ENCODE peak calls at places on chromosome 17, in six cellular contexts. One of them, this sample, is unnamed.

GRCh38 chr17:7217113-7217987 is 2.3 kb downstream of the DLG4 start:
- DNase-seq in right lobe of liver: no peak
- DNase-seq in tibial artery: no peak
- DNase-seq in CD8-positive, alpha-beta memory T cell: peak; percentile 54
- DNase-seq in BE2C: peak; percentile 31
- DNase-seq in aorta: no peak
- DNase-seq in this sample: peak; percentile 83

GRCh38 chr17:60149691-60150582 is at the start of gene CA4:
- DNase-seq in BE2C: no peak
- DNase-seq in right lobe of liver: peak; percentile 57
- DNase-seq in CD8-positive, alpha-beta memory T cell: no peak
- DNase-seq in tibial artery: no peak
- DNase-seq in aorta: no peak
- DNase-seq in this sample: no peak

GRCh38 chr17:7176870-7177209 is 2.3 kb downstream of the ASGR1 start:
- DNase-seq in right lobe of liver: no peak
- DNase-seq in BE2C: no peak
- DNase-seq in tibial artery: no peak
- DNase-seq in aorta: no peak
- DNase-seq in CD8-positive, alpha-beta memory T cell: no peak
- DNase-seq in this sample: peak; percentile 41

GRCh38 chr17:20142268-20142667 is 133.1 kb downstream of the SPECC1 start:
- DNase-seq in tibial artery: no peak
- DNase-seq in CD8-positive, alpha-beta memory T cell: no peak
- DNase-seq in BE2C: no peak
- DNase-seq in aorta: no peak
- DNase-seq in right lobe of liver: no peak
- DNase-seq in this sample: no peak

GRCh38 chr17:8066841-8067775 is 20.4 kb downstream of the ALOX12B start:
- DNase-seq in right lobe of liver: no peak
- DNase-seq in CD8-positive, alpha-beta memory T cell: no peak
- DNase-seq in tibial artery: no peak
- DNase-seq in BE2C: no peak
- DNase-seq in aorta: peak; percentile 58
- DNase-seq in this sample: no peak

GRCh38 chr17:14451729-14452191 is 150.9 kb downstream of the HS3ST3B1 start:
- DNase-seq in BE2C: no peak
- DNase-seq in aorta: no peak
- DNase-seq in tibial artery: no peak
- DNase-seq in right lobe of liver: no peak
- DNase-seq in CD8-positive, alpha-beta memory T cell: no peak
- DNase-seq in this sample: no peak

GRCh38 chr17:17380156-17380925 is 77.2 kb downstream of the NT5M start:
- DNase-seq in tibial artery: no peak
- DNase-seq in BE2C: no peak
- DNase-seq in CD8-positive, alpha-beta memory T cell: no peak
- DNase-seq in right lobe of liver: no peak
- DNase-seq in aorta: peak; percentile 35
- DNase-seq in this sample: no peak

GRCh38 chr17:17080181-17080631 is 37.9 kb downstream of the MPRIP start:
- DNase-seq in BE2C: no peak
- DNase-seq in tibial artery: no peak
- DNase-seq in right lobe of liver: no peak
- DNase-seq in aorta: peak; percentile 70
- DNase-seq in CD8-positive, alpha-beta memory T cell: peak; percentile 19
- DNase-seq in this sample: no peak

GRCh38 chr17:76414334-76415295 is 30.2 kb downstream of the SPHK1 start:
- DNase-seq in right lobe of liver: no peak
- DNase-seq in CD8-positive, alpha-beta memory T cell: no peak
- DNase-seq in BE2C: peak; percentile 98
- DNase-seq in tibial artery: peak; percentile 48
- DNase-seq in aorta: peak; percentile 88
- DNase-seq in this sample: peak; percentile 47

GRCh38 chr17:44221862-44222111 is 2.3 kb upstream of the UBTF start:
- DNase-seq in BE2C: no peak
- DNase-seq in right lobe of liver: no peak
- DNase-seq in aorta: peak; percentile 74
- DNase-seq in tibial artery: no peak
- DNase-seq in CD8-positive, alpha-beta memory T cell: no peak
- DNase-seq in this sample: no peak

GRCh38 chr17:10698116-10698818 is 873 bp downstream of the ADPRM start:
- DNase-seq in aorta: no peak
- DNase-seq in CD8-positive, alpha-beta memory T cell: no peak
- DNase-seq in right lobe of liver: no peak
- DNase-seq in tibial artery: peak; percentile 33
- DNase-seq in BE2C: peak; percentile 16
- DNase-seq in this sample: peak; percentile 58

GRCh38 chr17:4549781-4550533 is 5.2 kb downstream of the MYBBP1A start:
- DNase-seq in tibial artery: no peak
- DNase-seq in aorta: no peak
- DNase-seq in BE2C: no peak
- DNase-seq in right lobe of liver: no peak
- DNase-seq in CD8-positive, alpha-beta memory T cell: no peak
- DNase-seq in this sample: no peak

GRCh38 chr17:4550534-4551039 is 4.6 kb downstream of the MYBBP1A start:
- DNase-seq in tibial artery: no peak
- DNase-seq in BE2C: no peak
- DNase-seq in right lobe of liver: no peak
- DNase-seq in aorta: no peak
- DNase-seq in CD8-positive, alpha-beta memory T cell: no peak
- DNase-seq in this sample: no peak

GRCh38 chr17:4553669-4554068 is 1.5 kb downstream of the MYBBP1A start:
- DNase-seq in CD8-positive, alpha-beta memory T cell: no peak
- DNase-seq in right lobe of liver: peak; percentile 43
- DNase-seq in aorta: no peak
- DNase-seq in BE2C: no peak
- DNase-seq in tibial artery: no peak
- DNase-seq in this sample: no peak

GRCh38 chr17:4551141-4551540 is 4.0 kb downstream of the MYBBP1A start:
- DNase-seq in right lobe of liver: peak; percentile 24
- DNase-seq in CD8-positive, alpha-beta memory T cell: no peak
- DNase-seq in BE2C: no peak
- DNase-seq in tibial artery: no peak
- DNase-seq in aorta: no peak
- DNase-seq in this sample: no peak

GRCh38 chr17:4551796-4552525 is 3.2 kb downstream of the MYBBP1A start:
- DNase-seq in tibial artery: no peak
- DNase-seq in right lobe of liver: peak; percentile 42
- DNase-seq in CD8-positive, alpha-beta memory T cell: no peak
- DNase-seq in aorta: peak; percentile 74
- DNase-seq in BE2C: no peak
- DNase-seq in this sample: no peak
- H3K36me3 ChIP-seq in tibial artery: peaks cover 54% of the 10 kb centered on the region
- H3K36me3 ChIP-seq in right lobe of liver: peaks cover 28% of the 10 kb centered on the region
- H3K36me3 ChIP-seq in CD8-positive, alpha-beta memory T cell: peaks cover 45% of the 10 kb centered on the region
- H3K36me3 ChIP-seq in aorta: peaks cover 10% of the 10 kb centered on the region
- H3K36me3 ChIP-seq in BE2C: peaks cover 31% of the 10 kb centered on the region
- H3K36me3 ChIP-seq in this sample: peaks cover 63% of the 10 kb centered on the region

GRCh38 chr17:81263371-81264181 is 24.5 kb downstream of the NDUFAF8 start:
- DNase-seq in aorta: no peak
- DNase-seq in right lobe of liver: no peak
- DNase-seq in tibial artery: no peak
- DNase-seq in CD8-positive, alpha-beta memory T cell: no peak
- DNase-seq in BE2C: no peak
- DNase-seq in this sample: no peak

GRCh38 chr17:81261582-81262336 is 22.6 kb downstream of the NDUFAF8 start:
- DNase-seq in CD8-positive, alpha-beta memory T cell: no peak
- DNase-seq in aorta: no peak
- DNase-seq in right lobe of liver: no peak
- DNase-seq in tibial artery: no peak
- DNase-seq in BE2C: no peak
- DNase-seq in this sample: no peak

GRCh38 chr17:81267390-81268067 is 27.6 kb downstream of the SLC38A10 start:
- DNase-seq in BE2C: no peak
- DNase-seq in CD8-positive, alpha-beta memory T cell: no peak
- DNase-seq in aorta: no peak
- DNase-seq in right lobe of liver: no peak
- DNase-seq in tibial artery: no peak
- DNase-seq in this sample: no peak

GRCh38 chr17:81265576-81265975 is 26.5 kb downstream of the NDUFAF8 start:
- DNase-seq in right lobe of liver: no peak
- DNase-seq in CD8-positive, alpha-beta memory T cell: no peak
- DNase-seq in BE2C: no peak
- DNase-seq in tibial artery: no peak
- DNase-seq in aorta: no peak
- DNase-seq in this sample: no peak

DNA sequence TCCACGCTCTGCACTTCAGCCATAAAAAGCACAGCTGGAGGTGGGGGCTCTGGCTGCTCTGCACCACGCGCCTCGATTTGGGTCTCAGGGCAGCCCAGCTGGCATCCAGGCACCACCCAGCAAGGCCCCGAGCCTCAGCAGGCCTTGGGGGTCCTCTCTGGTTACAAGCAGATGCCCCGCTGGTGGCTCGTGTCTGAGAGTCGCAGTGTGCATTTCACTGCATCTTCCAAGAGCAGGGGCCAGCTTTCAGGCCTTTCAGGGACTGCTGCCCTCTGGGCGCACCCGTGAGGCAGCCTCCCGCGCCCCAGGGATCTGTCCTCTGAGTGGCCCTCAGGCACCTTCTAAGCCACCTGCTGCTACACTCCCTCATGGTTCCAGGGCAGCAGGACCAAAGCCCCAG is 25.5 kb downstream of the NDUFAF8 start:
- DNase-seq in tibial artery: no peak
- DNase-seq in aorta: no peak
- DNase-seq in right lobe of liver: no peak
- DNase-seq in BE2C: no peak
- DNase-seq in CD8-positive, alpha-beta memory T cell: no peak
- DNase-seq in this sample: no peak
- H3K36me3 ChIP-seq in tibial artery: peaks cover 45% of the 10 kb centered on the region
- H3K36me3 ChIP-seq in aorta: peaks cover 2% of the 10 kb centered on the region
- H3K36me3 ChIP-seq in right lobe of liver: peaks cover 47% of the 10 kb centered on the region
- H3K36me3 ChIP-seq in BE2C: no peaks in the 10 kb centered on the region
- H3K36me3 ChIP-seq in CD8-positive, alpha-beta memory T cell: no peaks in the 10 kb centered on the region
- H3K36me3 ChIP-seq in this sample: peaks cover 73% of the 10 kb centered on the region

GRCh38 chr17:41971721-41972523 is 5.3 kb downstream of the CNP start:
- DNase-seq in right lobe of liver: no peak
- DNase-seq in CD8-positive, alpha-beta memory T cell: no peak
- DNase-seq in tibial artery: no peak
- DNase-seq in BE2C: no peak
- DNase-seq in aorta: peak; percentile 51
- DNase-seq in this sample: no peak
- H3K36me3 ChIP-seq in right lobe of liver: peaks cover 18% of the 10 kb centered on the region
- H3K36me3 ChIP-seq in CD8-positive, alpha-beta memory T cell: peaks cover 27% of the 10 kb centered on the region
- H3K36me3 ChIP-seq in tibial artery: peaks cover 35% of the 10 kb centered on the region
- H3K36me3 ChIP-seq in BE2C: peaks cover 59% of the 10 kb centered on the region
- H3K36me3 ChIP-seq in aorta: peaks cover 11% of the 10 kb centered on the region
- H3K36me3 ChIP-seq in this sample: peaks cover 76% of the 10 kb centered on the region

DNA sequence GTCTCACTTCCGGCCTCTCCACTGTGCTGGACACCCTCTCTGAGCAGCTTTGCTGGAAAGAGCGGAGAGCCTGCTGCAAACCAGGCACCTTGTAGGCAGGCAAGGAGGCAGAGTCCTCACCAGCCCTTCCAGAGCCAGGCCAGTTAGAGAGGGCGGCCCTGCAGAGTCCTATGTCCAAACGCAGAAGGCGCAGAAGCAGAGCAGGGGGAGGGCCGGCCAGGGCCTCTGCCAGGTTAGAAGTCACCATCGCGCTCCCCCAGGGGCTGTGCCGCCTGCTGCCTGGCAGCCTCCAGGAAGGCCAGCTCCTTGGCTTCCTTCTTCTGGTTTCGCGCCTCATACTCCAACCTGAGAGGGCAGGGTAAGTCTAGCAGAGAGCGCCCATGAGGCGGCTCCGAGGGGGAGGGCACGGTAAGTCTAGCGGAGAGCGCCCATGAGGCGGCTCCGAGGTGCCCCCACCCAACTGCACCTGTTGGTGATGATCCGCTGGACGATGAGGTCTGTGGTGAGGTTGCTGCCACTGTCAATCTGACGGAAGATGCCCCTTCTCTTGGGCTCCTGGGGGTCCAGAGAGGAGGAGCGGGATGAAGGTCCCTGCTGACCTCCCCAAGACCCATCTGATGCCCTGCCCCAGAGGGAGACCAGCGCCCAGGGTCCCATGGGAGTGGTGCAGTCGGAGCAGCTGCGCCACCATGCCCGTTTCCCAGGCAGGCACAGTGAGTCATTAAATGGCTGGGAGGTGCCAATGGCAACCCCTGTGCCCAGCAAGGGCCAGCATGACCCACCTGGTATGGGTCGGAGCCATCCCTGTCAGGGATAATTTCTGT is 2.8 kb downstream of the NPB start:
- DNase-seq in aorta: no peak
- DNase-seq in tibial artery: no peak
- DNase-seq in CD8-positive, alpha-beta memory T cell: no peak
- DNase-seq in BE2C: no peak
- DNase-seq in right lobe of liver: no peak
- DNase-seq in this sample: no peak
- H3K36me3 ChIP-seq in aorta: peaks cover 2% of the 10 kb centered on the region
- H3K36me3 ChIP-seq in tibial artery: no peaks in the 10 kb centered on the region
- H3K36me3 ChIP-seq in CD8-positive, alpha-beta memory T cell: no peaks in the 10 kb centered on the region
- H3K36me3 ChIP-seq in BE2C: peaks cover 2% of the 10 kb centered on the region
- H3K36me3 ChIP-seq in right lobe of liver: peaks cover 41% of the 10 kb centered on the region
- H3K36me3 ChIP-seq in this sample: peaks cover 57% of the 10 kb centered on the region

GRCh38 chr17:46173153-46173552 is 20.1 kb downstream of the KANSL1 start:
- DNase-seq in BE2C: no peak
- DNase-seq in aorta: no peak
- DNase-seq in tibial artery: no peak
- DNase-seq in right lobe of liver: no peak
- DNase-seq in CD8-positive, alpha-beta memory T cell: no peak
- DNase-seq in this sample: no peak
- H3K36me3 ChIP-seq in BE2C: peaks cover 48% of the 10 kb centered on the region
- H3K36me3 ChIP-seq in aorta: peaks cover 11% of the 10 kb centered on the region
- H3K36me3 ChIP-seq in tibial artery: peaks cover 14% of the 10 kb centered on the region
- H3K36me3 ChIP-seq in right lobe of liver: peaks cover 14% of the 10 kb centered on the region
- H3K36me3 ChIP-seq in CD8-positive, alpha-beta memory T cell: peaks cover 25% of the 10 kb centered on the region
- H3K36me3 ChIP-seq in this sample: peaks cover 35% of the 10 kb centered on the region

GRCh38 chr17:49018116-49018612 is 21.0 kb downstream of the IGF2BP1 start:
- DNase-seq in aorta: no peak
- DNase-seq in CD8-positive, alpha-beta memory T cell: no peak
- DNase-seq in right lobe of liver: no peak
- DNase-seq in tibial artery: no peak
- DNase-seq in BE2C: no peak
- DNase-seq in this sample: no peak

GRCh38 chr17:49015924-49016774 is 19.0 kb downstream of the IGF2BP1 start:
- DNase-seq in right lobe of liver: no peak
- DNase-seq in BE2C: no peak
- DNase-seq in tibial artery: no peak
- DNase-seq in CD8-positive, alpha-beta memory T cell: no peak
- DNase-seq in aorta: no peak
- DNase-seq in this sample: no peak

GRCh38 chr17:49018673-49019215 is 21.6 kb downstream of the IGF2BP1 start:
- DNase-seq in aorta: no peak
- DNase-seq in tibial artery: no peak
- DNase-seq in CD8-positive, alpha-beta memory T cell: no peak
- DNase-seq in BE2C: no peak
- DNase-seq in right lobe of liver: no peak
- DNase-seq in this sample: no peak

GRCh38 chr17:49015179-49015923 is 18.2 kb downstream of the IGF2BP1 start:
- DNase-seq in aorta: no peak
- DNase-seq in right lobe of liver: no peak
- DNase-seq in BE2C: no peak
- DNase-seq in CD8-positive, alpha-beta memory T cell: no peak
- DNase-seq in tibial artery: no peak
- DNase-seq in this sample: no peak

GRCh38 chr17:49016775-49017463 is 19.7 kb downstream of the IGF2BP1 start:
- DNase-seq in right lobe of liver: no peak
- DNase-seq in tibial artery: peak; percentile 40
- DNase-seq in CD8-positive, alpha-beta memory T cell: no peak
- DNase-seq in aorta: peak; percentile 87
- DNase-seq in BE2C: peak; percentile 64
- DNase-seq in this sample: peak; percentile 93
- H3K36me3 ChIP-seq in right lobe of liver: no peaks in the 10 kb centered on the region
- H3K36me3 ChIP-seq in tibial artery: no peaks in the 10 kb centered on the region
- H3K36me3 ChIP-seq in CD8-positive, alpha-beta memory T cell: no peaks in the 10 kb centered on the region
- H3K36me3 ChIP-seq in aorta: no peaks in the 10 kb centered on the region
- H3K36me3 ChIP-seq in BE2C: peaks cover 7% of the 10 kb centered on the region
- H3K36me3 ChIP-seq in this sample: no peaks in the 10 kb centered on the region

This sample was measured in adipocyte.